ENCODE peak calls at places on chromosomes 12 and 14, in six cellular contexts. D is Panc1, B is colonic mucosa, U is Karpas-422, C is spleen, Z is HCT116. F is an unnamed sample. For H3K36me3, the result is how much of the 10 kb centered on the place peaks cover.

GRCh38 chr12:51972424-51972812 is 20.9 kb downstream of the ACVR1B start:
- DNase-seq in D (no peak), C (no peak), Z (no peak), U (no peak), B (no peak), F (no peak)

GRCh38 chr12:9725471-9725870 is 7.4 kb downstream of the CLECL1 start:
- DNase-seq in U (no peak), D (no peak), Z (no peak), B (no peak), C (no peak), F (no peak)

GRCh38 chr12:43579240-43579639 is 27.2 kb upstream of the ADAMTS20 start:
- DNase-seq in U (no peak), D (no peak), C (no peak), B (no peak), Z (no peak), F (no peak)

GRCh38 chr12:71958457-71958856 is 19.8 kb downstream of the TPH2 start:
- DNase-seq in D (no peak), B (no peak), U (no peak), Z (no peak), C (no peak), F (no peak)

GRCh38 chr14:79036506-79036905 is 866.3 kb downstream of the NRXN3 start:
- DNase-seq in Z (no peak), C (no peak), U (no peak), D (no peak), B (no peak), F (no peak)

GRCh38 chr14:94320243-94320642 is 2.9 kb downstream of the SERPINA6 start:
- DNase-seq in U (peak), Z (no peak), B (peak), C (no peak), D (no peak), F (no peak)

GRCh38 chr12:79665488-79665887 is 25.3 kb downstream of the PAWR start:
- DNase-seq in D (no peak), U (no peak), Z (no peak), B (no peak), C (no peak), F (no peak)

GRCh38 chr14:26841361-26841760 is 243.5 kb upstream of the NOVA1 start:
- DNase-seq in B (no peak), C (no peak), D (no peak), Z (no peak), U (no peak), F (no peak)

GRCh38 chr14:29061702-29062101 is 295.1 kb downstream of the FOXG1 start:
- DNase-seq in C (no peak), Z (no peak), U (no peak), D (no peak), B (no peak), F (no peak)

GRCh38 chr14:71011479-71011878 is 104.2 kb downstream of the PCNX1 start:
- DNase-seq in B (no peak), U (no peak), D (no peak), C (no peak), Z (no peak), F (no peak)

GRCh38 chr14:40944521-40944920 is 662.2 kb upstream of the LRFN5 start:
- DNase-seq in Z (no peak), D (no peak), C (no peak), U (no peak), B (no peak), F (no peak)

GRCh38 chr12:96431067-96431466 is 30.8 kb upstream of the CDK17 start:
- DNase-seq in B (no peak), Z (no peak), D (no peak), U (no peak), C (no peak), F (no peak)

GRCh38 chr14:104443391-104444158 is 136.0 kb upstream of the C14orf180 start:
- DNase-seq in D (no peak), B (peak), U (peak), C (peak), Z (no peak), F (peak)

GRCh38 chr14:38855513-38855912 is 247.5 kb downstream of the SEC23A start:
- DNase-seq in U (no peak), D (no peak), B (no peak), C (no peak), Z (no peak), F (no peak)

GRCh38 chr14:49594347-49595089 is 4.2 kb upstream of the LRR1 start:
- DNase-seq in U (peak), D (no peak), B (peak), C (no peak), Z (no peak), F (no peak)

GRCh38 chr12:67486671-67487070 is 161.9 kb upstream of the DYRK2 start:
- DNase-seq in U (no peak), D (no peak), C (no peak), Z (no peak), B (no peak), F (no peak)

GRCh38 chr12:67483871-67484554 is 164.5 kb upstream of the DYRK2 start:
- DNase-seq in Z (no peak), B (no peak), U (no peak), C (no peak), D (no peak), F (no peak)

GRCh38 chr12:67482751-67483661 is 165.5 kb upstream of the DYRK2 start:
- DNase-seq in U (no peak), Z (no peak), D (no peak), B (peak), C (peak), F (peak)

DNA sequence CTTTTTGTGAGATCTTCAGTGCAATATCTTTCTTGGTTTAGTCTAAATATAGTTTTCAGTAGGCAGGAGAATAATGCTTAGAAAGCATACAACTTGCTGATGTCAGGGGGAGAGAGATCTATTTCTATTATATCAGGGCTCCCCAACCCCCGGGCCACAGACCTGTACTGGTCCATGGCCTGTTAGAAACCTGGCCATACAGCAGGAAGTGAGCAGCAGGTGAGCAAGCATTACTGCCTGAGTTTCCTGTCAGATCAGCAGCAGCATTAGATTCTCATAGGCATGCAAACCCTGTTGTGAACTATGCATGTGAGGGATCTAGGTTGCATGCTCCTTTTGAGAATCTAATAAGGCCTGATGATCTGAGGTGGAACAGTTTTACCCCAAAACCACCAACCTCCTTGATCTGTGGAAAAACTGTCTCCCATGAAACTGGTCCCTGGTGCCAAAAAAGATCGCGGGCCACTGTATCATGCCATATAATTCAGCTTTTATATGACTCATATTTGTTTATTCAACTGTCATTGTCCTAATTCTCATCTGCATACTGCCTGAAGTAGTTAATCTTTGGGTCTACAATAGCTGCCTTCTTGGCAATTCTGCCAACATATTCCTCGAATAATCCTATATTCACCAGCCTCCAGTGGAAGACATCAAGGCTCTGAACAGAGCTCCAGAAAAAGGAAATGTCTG is 163.6 kb upstream of the DYRK2 start:
- DNase-seq in C (no peak), Z (no peak), D (no peak), B (no peak), U (no peak), F (no peak)
- H3K36me3 ChIP-seq in C (under half), Z (under half), D (under half), B (under half), U (under half), F (under half)

GRCh38 chr12:76714415-76714814 is 49.5 kb upstream of the ZDHHC17 start:
- DNase-seq in U (no peak), C (no peak), Z (no peak), B (no peak), D (no peak), F (no peak)

GRCh38 chr12:76713986-76714385 is 49.9 kb upstream of the ZDHHC17 start:
- DNase-seq in D (no peak), Z (no peak), B (no peak), U (no peak), C (no peak), F (no peak)

GRCh38 chr12:76713130-76713529 is 50.8 kb upstream of the ZDHHC17 start:
- DNase-seq in D (no peak), B (no peak), Z (no peak), U (no peak), C (no peak), F (no peak)

GRCh38 chr12:76708291-76708690 is 55.6 kb upstream of the ZDHHC17 start:
- DNase-seq in Z (no peak), U (no peak), D (no peak), C (no peak), B (no peak), F (no peak)

GRCh38 chr12:76711241-76711640 is 52.7 kb upstream of the ZDHHC17 start:
- DNase-seq in Z (no peak), B (no peak), U (no peak), D (no peak), C (no peak), F (no peak)
- H3K36me3 ChIP-seq in Z (under half), B (under half), U (under half), D (under half), C (under half), F (under half)

DNA sequence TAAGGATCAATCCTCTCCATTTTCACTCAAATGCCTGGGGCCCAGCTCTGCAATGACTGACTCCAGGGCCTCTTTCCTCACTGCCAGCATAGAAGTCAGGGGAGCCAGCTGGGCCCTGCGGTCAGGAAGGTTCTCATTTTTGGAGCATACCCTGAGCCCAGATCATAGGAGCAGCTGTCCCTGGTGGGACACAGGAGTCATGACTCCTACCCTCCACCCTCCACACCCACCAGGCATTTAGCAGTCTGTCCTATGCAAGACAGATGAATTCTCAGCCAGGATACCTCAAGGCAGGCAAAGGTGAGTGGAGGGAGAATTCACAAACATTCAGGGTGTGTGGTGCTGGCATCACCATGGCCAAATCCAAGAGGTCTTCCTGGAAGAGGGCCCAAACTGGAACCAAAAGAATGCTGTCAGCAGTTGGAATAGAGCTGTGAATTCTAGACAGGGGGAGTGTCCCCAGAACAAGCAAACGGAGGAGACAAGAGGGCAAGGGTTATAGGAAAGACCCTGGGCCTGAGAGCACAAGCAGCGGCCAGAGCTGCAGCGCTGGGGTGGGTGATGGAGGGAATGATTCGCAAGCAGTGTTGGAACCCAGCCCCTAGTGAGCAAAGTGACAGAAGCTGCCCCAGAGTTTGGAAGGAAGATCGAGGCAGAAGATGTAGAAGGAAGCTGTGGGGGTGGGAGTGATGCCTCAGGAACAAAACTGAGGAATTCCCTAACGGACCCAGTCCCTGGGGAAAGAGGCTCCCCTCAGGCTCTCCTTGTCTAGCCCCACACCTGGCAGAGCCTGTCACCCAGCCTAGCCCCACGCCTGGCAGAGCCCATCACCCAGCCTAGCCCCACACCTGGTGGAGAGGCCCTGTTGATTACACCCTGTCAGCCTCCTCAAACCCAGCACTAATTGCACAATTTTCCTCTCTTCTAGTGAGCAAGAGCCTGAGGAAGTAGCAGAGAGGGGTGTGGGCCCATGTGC is 4.5 kb upstream of the REM2 start:
- DNase-seq in U (no peak), D (no peak), C (no peak), Z (no peak), B (no peak), F (peak)
- H3K36me3 ChIP-seq in U (under half), D (under half), C (half or more), Z (under half), B (under half), F (half or more)

DNA sequence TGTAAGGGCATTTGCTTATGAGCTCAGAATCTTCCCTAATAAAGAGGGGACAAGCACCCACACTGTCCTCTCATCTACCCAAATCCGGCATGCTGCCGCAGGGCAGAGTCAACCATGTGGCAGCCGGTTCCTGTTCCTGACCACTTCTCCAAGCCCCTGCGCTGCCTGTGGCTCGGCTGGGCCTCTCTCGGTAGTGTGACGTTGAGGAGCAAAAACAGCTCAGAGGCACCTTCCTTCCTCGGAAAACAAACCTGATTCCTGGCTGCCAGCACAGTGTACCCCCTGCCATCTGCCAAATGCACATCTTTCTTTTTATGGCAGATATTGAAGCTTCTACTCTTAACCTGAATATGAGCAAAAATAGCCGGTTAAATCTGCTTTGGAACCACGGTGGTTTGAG is 50.5 kb downstream of the CFAP251 start:
- DNase-seq in U (no peak), C (peak), Z (no peak), D (no peak), B (no peak), F (no peak)
- H3K36me3 ChIP-seq in U (under half), C (under half), Z (under half), D (under half), B (under half), F (under half)

DNA sequence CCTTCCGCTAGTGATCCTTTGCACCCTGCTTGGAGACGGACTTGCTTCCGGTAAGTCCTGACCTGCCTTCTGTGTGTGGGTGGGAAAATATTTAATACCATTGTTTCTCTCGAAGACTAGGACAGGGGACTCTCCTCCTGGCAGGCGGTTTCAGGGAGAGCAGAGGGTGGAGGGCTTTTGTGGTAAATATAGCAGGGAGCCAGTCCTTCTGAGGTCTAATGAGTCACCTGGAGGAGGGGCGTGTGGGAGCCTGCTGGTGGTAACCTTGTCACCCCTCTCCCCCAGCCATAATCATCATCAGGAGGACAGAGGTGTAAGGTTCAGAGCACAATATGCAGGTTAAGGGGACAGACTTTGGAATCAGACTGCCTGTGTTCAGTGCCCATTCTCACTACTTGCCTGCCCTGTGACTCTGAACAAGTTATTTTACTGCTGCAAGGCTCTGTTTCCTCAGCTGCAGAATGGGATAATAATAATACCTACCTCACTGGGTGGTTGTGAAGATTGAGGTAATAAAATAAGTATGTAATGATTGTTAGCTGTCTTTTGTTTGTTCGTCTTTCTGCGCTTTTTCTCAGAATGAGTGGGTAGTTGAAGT is 47.4 kb downstream of the SUSD6 start:
- DNase-seq in C (no peak), U (no peak), B (no peak), Z (no peak), D (no peak), F (no peak)
- H3K36me3 ChIP-seq in C (under half), U (under half), B (under half), Z (under half), D (under half), F (under half)

GRCh38 chr12:116760621-116761020 is 22.5 kb downstream of the RNFT2 start:
- DNase-seq in D (no peak), Z (no peak), B (no peak), U (no peak), C (peak), F (no peak)

GRCh38 chr12:116766285-116766684 is 28.2 kb downstream of the RNFT2 start:
- DNase-seq in Z (no peak), U (no peak), C (peak), D (no peak), B (no peak), F (no peak)

GRCh38 chr12:116761499-116761898 is 23.4 kb downstream of the RNFT2 start:
- DNase-seq in Z (no peak), D (no peak), B (no peak), U (no peak), C (peak), F (peak)

GRCh38 chr12:116766746-116767145 is 28.6 kb downstream of the RNFT2 start:
- DNase-seq in Z (no peak), B (no peak), C (peak), U (no peak), D (no peak), F (no peak)

GRCh38 chr12:116765271-116765670 is 27.2 kb downstream of the RNFT2 start:
- DNase-seq in Z (no peak), D (no peak), U (no peak), C (peak), B (no peak), F (no peak)
- H3K36me3 ChIP-seq in Z (under half), D (under half), U (under half), C (under half), B (under half), F (under half)

GRCh38 chr14:24437020-24437735 is 5.4 kb downstream of the SDR39U1 start:
- DNase-seq in U (no peak), B (no peak), D (no peak), C (no peak), Z (no peak), F (no peak)
- H3K36me3 ChIP-seq in U (under half), B (under half), D (under half), C (half or more), Z (under half), F (half or more)

GRCh38 chr12:57055834-57056233 is 5.9 kb upstream of the MYO1A start:
- DNase-seq in Z (no peak), D (no peak), B (no peak), U (no peak), C (no peak), F (no peak)

GRCh38 chr12:57063991-57064725 is 14.2 kb upstream of the MYO1A start:
- DNase-seq in Z (no peak), U (no peak), C (no peak), D (no peak), B (no peak), F (no peak)

GRCh38 chr12:57057037-57057436 is 7.1 kb upstream of the MYO1A start:
- DNase-seq in Z (no peak), D (no peak), U (no peak), C (no peak), B (no peak), F (no peak)

GRCh38 chr12:57058454-57058853 is 8.5 kb upstream of the MYO1A start:
- DNase-seq in D (no peak), B (no peak), Z (no peak), C (no peak), U (no peak), F (no peak)
- H3K36me3 ChIP-seq in D (under half), B (under half), Z (under half), C (under half), U (half or more), F (under half)